ENCODE peak calls at places on chromosomes 4 and X, in six cellular contexts. T is fibroblast of the aortic adventitia, Q is nephron progenitor cell, Z is cardiac fibroblast, W is foreskin fibroblast, U is endothelial cell. K is an unnamed sample.
A peak's percentile ranks its signal among the peaks of the same experiment; 100 is the strongest.

GRCh38 chr4:169089004-169089403 is 78.9 kb upstream of the CBR4 start:
- DNase-seq in T (no peak), Q (no peak), Z (no peak), W (no peak), U (no peak), K (no peak)

GRCh38 chr4:34323549-34324325 is 1920.6 kb downstream of the ARAP2 start:
- DNase-seq in T (peak; percentile 41), Q (no peak), Z (peak; percentile 45), W (peak; percentile 69), U (no peak), K (no peak)

GRCh38 chr4:126513596-126513995 is 1119.2 kb upstream of the INTU start:
- DNase-seq in T (no peak), Q (no peak), Z (no peak), W (no peak), U (no peak), K (no peak)

GRCh38 chr4:155701827-155702226 is 35.2 kb downstream of the GUCY1A1 start:
- DNase-seq in T (no peak), Q (no peak), Z (no peak), W (no peak), U (no peak), K (no peak)

GRCh38 chrX:104122829-104123228 is 10.5 kb downstream of the ZCCHC18 start:
- DNase-seq in T (no peak), Q (no peak), Z (no peak), W (no peak), U (no peak), K (no peak)

GRCh38 chr4:120144634-120145033 is 78.0 kb upstream of the MAD2L1 start:
- DNase-seq in T (no peak), Q (no peak), Z (no peak), W (peak; percentile 33), U (no peak), K (no peak)

GRCh38 chr4:4754641-4755040 is 104.8 kb upstream of the MSX1 start:
- DNase-seq in T (no peak), Q (no peak), Z (no peak), W (no peak), U (no peak), K (no peak)

GRCh38 chrX:83145910-83146309 is 362.2 kb upstream of the POU3F4 start:
- DNase-seq in T (no peak), Q (no peak), Z (no peak), W (no peak), U (no peak), K (no peak)

DNA sequence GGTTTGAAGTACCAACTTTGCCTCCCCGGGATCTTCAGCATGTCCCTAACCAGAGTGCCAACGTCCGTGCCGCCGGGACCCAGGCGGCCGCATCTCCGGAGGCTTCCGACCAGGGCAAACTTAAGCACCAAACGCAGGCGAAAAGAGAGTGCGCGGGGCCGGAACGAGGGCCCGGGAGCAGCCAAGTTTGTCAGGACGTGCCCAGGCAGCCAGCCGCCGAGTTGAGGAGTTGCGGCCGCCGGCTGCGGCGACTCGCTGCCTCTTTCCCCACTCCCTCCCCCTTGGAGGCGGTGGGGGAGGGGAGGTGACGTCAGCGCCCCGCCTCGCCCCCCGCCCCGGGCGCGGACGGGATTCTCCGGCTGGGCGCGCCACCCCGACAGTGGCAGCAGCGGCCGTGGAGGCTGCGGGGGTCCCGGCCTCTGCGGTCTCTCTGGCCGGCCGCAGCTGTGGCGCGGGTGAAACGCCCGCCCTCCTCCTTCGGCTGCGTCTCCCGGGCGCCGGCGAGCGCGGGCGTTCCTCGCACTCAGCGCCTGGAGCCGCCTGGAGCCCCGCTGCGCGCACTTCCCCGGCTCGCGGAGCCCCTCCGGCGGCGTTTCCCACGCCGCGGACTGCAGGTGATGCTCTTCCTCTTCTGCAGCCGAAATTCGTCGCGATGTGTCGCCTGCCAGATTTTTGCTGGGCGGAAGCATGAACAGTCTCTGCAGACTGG is 2.9 kb upstream of the FAT1 start:
- DNase-seq in T (peak; percentile 57), Q (peak; percentile 89), Z (peak; percentile 76), W (peak; percentile 84), U (peak; percentile 81), K (peak; percentile 90)
- TF ChIP-seq CTCF in T (no peak), Q (no peak), Z (no peak), W (no peak), U (no peak), K (no peak)

DNA sequence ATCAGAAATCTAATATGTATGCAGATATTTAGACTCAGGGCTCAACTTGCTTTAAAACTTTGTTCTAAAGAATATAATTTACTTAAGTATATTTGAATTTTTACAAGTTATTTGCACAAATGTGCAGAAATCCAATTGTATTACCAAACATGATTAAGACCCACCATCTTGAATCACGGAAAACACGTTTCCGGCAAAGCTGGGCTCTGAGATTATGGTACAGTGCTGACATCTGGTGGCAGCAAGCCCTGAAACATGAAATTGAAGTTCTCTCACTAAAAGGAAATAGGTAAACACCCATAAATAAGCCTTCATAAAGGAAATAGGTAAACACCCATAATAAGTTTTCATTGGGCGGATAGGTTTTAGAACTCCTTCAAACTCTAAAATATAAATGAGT is 98.3 kb upstream of the MAOA start:
- DNase-seq in T (peak; percentile 67), Q (peak; percentile 58), Z (peak; percentile 75), W (peak; percentile 73), U (peak; percentile 43), K (no peak)
- TF ChIP-seq CTCF in T (peak; percentile 72), Q (peak; percentile 73), Z (peak; percentile 58), W (peak; percentile 43), U (peak; percentile 45), K (peak; percentile 91)

GRCh38 chrX:1935805-1936204 is 320.9 kb downstream of the ASMT start:
- DNase-seq in T (no peak), Q (no peak), Z (no peak), W (no peak), U (no peak), K (no peak)
- TF ChIP-seq CTCF in T (no peak), Q (no peak), Z (no peak), W (no peak), U (no peak), K (no peak)

GRCh38 chr4:82848706-82849105 is 42.2 kb downstream of the SEC31A start:
- DNase-seq in T (no peak), Q (no peak), Z (peak; percentile 22), W (no peak), U (no peak), K (no peak)

GRCh38 chr4:82851318-82851717 is 39.6 kb downstream of the SEC31A start:
- DNase-seq in T (no peak), Q (no peak), Z (no peak), W (no peak), U (no peak), K (no peak)

GRCh38 chr4:82850684-82851083 is 40.3 kb downstream of the SEC31A start:
- DNase-seq in T (no peak), Q (no peak), Z (no peak), W (no peak), U (no peak), K (no peak)

GRCh38 chr4:82852751-82853053 is 38.3 kb downstream of the SEC31A start:
- DNase-seq in T (no peak), Q (no peak), Z (no peak), W (no peak), U (no peak), K (no peak)

GRCh38 chr4:82851902-82852750 is 38.8 kb downstream of the SEC31A start:
- DNase-seq in T (peak; percentile 49), Q (no peak), Z (peak; percentile 61), W (peak; percentile 53), U (no peak), K (no peak)
- TF ChIP-seq CTCF in T (peak; percentile 58), Q (peak; percentile 38), Z (peak; percentile 52), W (peak; percentile 23), U (no peak), K (peak; percentile 69)

GRCh38 chrX:110462957-110463356 is 104.3 kb downstream of the RTL9 start:
- DNase-seq in T (peak; percentile 9), Q (no peak), Z (no peak), W (peak; percentile 25), U (no peak), K (no peak)
- TF ChIP-seq CTCF in T (peak; percentile 42), Q (no peak), Z (no peak), W (peak; percentile 26), U (no peak), K (peak; percentile 49)

DNA sequence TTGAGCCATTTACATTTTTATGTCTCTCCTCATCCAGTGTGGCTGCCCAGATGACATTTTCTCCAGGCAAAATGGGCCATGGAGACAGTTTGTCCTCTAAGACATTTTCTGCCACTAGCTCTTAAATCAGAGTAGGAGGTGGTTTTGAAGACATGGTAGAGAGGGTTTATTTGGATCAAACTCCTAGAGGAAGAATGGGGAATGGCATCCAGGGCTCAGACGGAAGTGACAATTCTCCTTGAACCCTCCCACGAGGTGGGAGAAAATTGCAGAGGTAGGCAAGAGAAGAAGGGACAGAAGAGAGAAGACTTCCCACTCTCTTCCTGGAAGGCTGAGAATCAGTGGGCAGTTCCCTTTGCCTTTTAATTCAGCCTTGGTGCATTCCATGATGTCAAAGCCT is 194.0 kb downstream of the SMIM20 start:
- DNase-seq in T (no peak), Q (no peak), Z (no peak), W (no peak), U (no peak), K (no peak)
- TF ChIP-seq CTCF in T (peak; percentile 1), Q (no peak), Z (no peak), W (no peak), U (no peak), K (peak; percentile 25)

GRCh38 chr4:147110968-147111367 is 165.3 kb upstream of the TTC29 start:
- DNase-seq in T (peak; percentile 61), Q (no peak), Z (peak; percentile 60), W (peak; percentile 54), U (no peak), K (no peak)
- TF ChIP-seq CTCF in T (peak; percentile 15), Q (no peak), Z (no peak), W (no peak), U (no peak), K (peak; percentile 46)

GRCh38 chr4:80321341-80321740 is 14.2 kb upstream of the CFAP299 start:
- DNase-seq in T (no peak), Q (no peak), Z (no peak), W (no peak), U (no peak), K (no peak)

GRCh38 chr4:80324171-80324570 is 11.4 kb upstream of the CFAP299 start:
- DNase-seq in T (no peak), Q (no peak), Z (no peak), W (no peak), U (no peak), K (no peak)

GRCh38 chr4:80321776-80322175 is 13.8 kb upstream of the CFAP299 start:
- DNase-seq in T (no peak), Q (no peak), Z (no peak), W (no peak), U (no peak), K (no peak)

DNA sequence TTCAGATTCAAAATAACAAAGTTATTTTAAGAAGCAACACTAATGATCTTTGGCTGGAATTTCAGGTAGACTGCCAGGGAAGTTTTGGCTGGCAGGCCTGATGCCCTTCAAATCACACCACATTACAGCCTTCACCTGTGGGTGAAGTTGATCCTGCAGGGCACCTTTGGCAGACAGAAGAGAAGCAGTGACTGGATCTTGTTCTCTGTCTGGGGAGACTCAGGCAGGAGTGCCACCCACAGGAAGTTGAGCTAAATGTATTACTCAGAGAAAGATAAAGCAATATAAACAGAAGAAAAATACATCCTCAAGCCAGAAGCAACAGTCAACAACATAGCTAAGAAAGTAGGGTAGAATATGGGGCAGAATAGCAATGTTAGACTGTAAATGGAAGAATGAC is 12.8 kb upstream of the CFAP299 start:
- DNase-seq in T (peak; percentile 70), Q (no peak), Z (peak; percentile 73), W (peak; percentile 77), U (no peak), K (no peak)
- TF ChIP-seq CTCF in T (peak; percentile 42), Q (no peak), Z (peak; percentile 41), W (peak; percentile 29), U (no peak), K (no peak)

K was measured in type B pancreatic cell.